ENCODE peak calls at places on chromosomes 2 and 18, in seven cellular contexts. A is effector memory CD4-positive, alpha-beta T cell; Y is uterus; S is cardiac muscle cell; J is neuronal stem cell; V is brain microvascular endothelial cell; B is bronchial epithelial cell. E is an unnamed sample. For H3K27me3 and H3K36me3, the result is how much of the 10 kb centered on the place peaks cover.

GRCh38 chr2:188297983-188298382 is 6.3 kb downstream of the GULP1 start:
- DNase-seq in Y (no peak), B (no peak), S (no peak), V (no peak), A (no peak), J (no peak), E (no peak)

GRCh38 chr2:9258501-9258900 is 51.9 kb downstream of the ASAP2 start:
- DNase-seq in A (no peak), B (no peak), J (no peak), Y (no peak), V (peak), S (no peak), E (no peak)

GRCh38 chr2:208315081-208315788 is 49.2 kb downstream of the PIKFYVE start:
- DNase-seq in Y (peak), A (no peak), V (peak), S (no peak), J (no peak), B (peak), E (no peak)

GRCh38 chr2:190746971-190747761 is 98.3 kb downstream of the NAB1 start:
- DNase-seq in B (no peak), V (peak), J (no peak), Y (no peak), S (peak), A (no peak), E (no peak)

GRCh38 chr2:225468131-225468530 is 68.6 kb downstream of the NYAP2 start:
- DNase-seq in Y (no peak), V (peak), S (no peak), B (no peak), A (no peak), J (no peak), E (no peak)

GRCh38 chr18:4450065-4450676 is 4.9 kb downstream of the DLGAP1 start:
- DNase-seq in Y (no peak), J (no peak), A (no peak), V (no peak), B (no peak), S (no peak), E (no peak)

GRCh38 chr2:236714061-236714460 is 144.4 kb downstream of the ACKR3 start:
- DNase-seq in Y (no peak), B (no peak), A (no peak), S (no peak), V (no peak), J (no peak), E (no peak)

GRCh38 chr2:42025151-42025582 is 22.7 kb upstream of the PKDCC start:
- DNase-seq in A (no peak), S (peak), V (peak), B (no peak), J (no peak), Y (peak), E (no peak)

GRCh38 chr2:189657867-189658266 is 3.4 kb upstream of the ASNSD1 start:
- DNase-seq in S (peak), A (peak), Y (no peak), V (peak), B (no peak), J (no peak), E (peak)

GRCh38 chr2:202035941-202036372 is 2.3 kb downstream of the FZD7 start:
- DNase-seq in Y (peak), A (no peak), V (no peak), J (peak), B (no peak), S (peak), E (no peak)

GRCh38 chr18:36329684-36330434 is 32.3 kb downstream of the FHOD3 start:
- DNase-seq in J (no peak), Y (no peak), V (no peak), B (no peak), A (no peak), S (no peak), E (no peak)

GRCh38 chr18:76451475-76452331 is 43.3 kb downstream of the ZNF516 start:
- DNase-seq in Y (no peak), A (no peak), J (peak), V (no peak), S (no peak), B (no peak), E (no peak)

GRCh38 chr2:164689020-164689419 is 67.7 kb upstream of the GRB14 start:
- DNase-seq in B (no peak), Y (no peak), J (no peak), V (no peak), A (no peak), S (no peak), E (no peak)

GRCh38 chr2:106996136-106996769 is 110.3 kb upstream of the ST6GAL2 start:
- DNase-seq in J (no peak), Y (no peak), S (no peak), V (no peak), B (no peak), A (no peak), E (no peak)

GRCh38 chr2:179274749-179275148 is 10.1 kb upstream of the SESTD1 start:
- DNase-seq in B (no peak), Y (no peak), J (no peak), V (no peak), S (peak), A (no peak), E (no peak)

GRCh38 chr2:214810670-214811069 is 1.2 kb upstream of the BARD1 start:
- DNase-seq in A (no peak), B (peak), Y (peak), V (no peak), S (no peak), J (no peak), E (no peak)

GRCh38 chr2:71860381-71860926 is 287.2 kb downstream of the CYP26B1 start:
- DNase-seq in B (no peak), A (no peak), S (no peak), Y (no peak), V (no peak), J (no peak), E (no peak)
- H3K4me3 ChIP-seq in B (no peak), A (no peak), S (no peak), Y (no peak), V (no peak), J (no peak), E (no peak)

DNA sequence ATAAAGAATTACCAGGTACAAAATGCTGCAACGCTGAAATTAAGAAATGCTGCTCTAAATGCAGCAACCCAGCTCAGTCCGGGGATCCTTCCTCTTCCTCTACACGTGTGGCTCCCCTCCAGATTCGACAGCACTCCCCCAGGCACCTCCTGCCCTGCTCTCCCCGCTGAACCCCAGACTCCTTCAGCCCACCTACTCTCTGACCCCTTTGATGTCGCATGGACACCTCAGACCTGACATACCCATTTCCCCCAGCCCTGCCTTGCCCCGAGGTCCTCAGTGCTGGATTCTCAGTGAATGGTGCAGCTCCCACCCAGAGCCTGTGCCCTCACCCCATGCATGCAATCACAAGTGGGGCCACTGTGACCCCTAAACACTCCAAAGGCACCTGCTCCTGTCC is 4.6 kb upstream of the ADRA2B start:
- DNase-seq in S (no peak), Y (no peak), A (no peak), B (no peak), V (no peak), J (no peak), E (no peak)
- H3K27me3 ChIP-seq in S (under half), Y (under half), A (under half), B (under half), V (under half), J (under half), E (under half)

GRCh38 chr2:113264713-113265403 is 13.9 kb downstream of the PAX8 start:
- DNase-seq in S (no peak), B (no peak), A (no peak), V (no peak), J (no peak), Y (no peak), E (no peak)

GRCh38 chr2:113260930-113261329 is 17.8 kb downstream of the PAX8 start:
- DNase-seq in A (no peak), J (no peak), S (no peak), V (no peak), B (no peak), Y (no peak), E (no peak)

GRCh38 chr2:113258748-113259147 is 20.0 kb downstream of the PAX8 start:
- DNase-seq in V (no peak), J (no peak), B (no peak), Y (no peak), S (no peak), A (no peak), E (no peak)

GRCh38 chr2:113266431-113266830 is 12.3 kb downstream of the PAX8 start:
- DNase-seq in B (no peak), S (no peak), V (no peak), J (no peak), Y (no peak), A (no peak), E (no peak)

DNA sequence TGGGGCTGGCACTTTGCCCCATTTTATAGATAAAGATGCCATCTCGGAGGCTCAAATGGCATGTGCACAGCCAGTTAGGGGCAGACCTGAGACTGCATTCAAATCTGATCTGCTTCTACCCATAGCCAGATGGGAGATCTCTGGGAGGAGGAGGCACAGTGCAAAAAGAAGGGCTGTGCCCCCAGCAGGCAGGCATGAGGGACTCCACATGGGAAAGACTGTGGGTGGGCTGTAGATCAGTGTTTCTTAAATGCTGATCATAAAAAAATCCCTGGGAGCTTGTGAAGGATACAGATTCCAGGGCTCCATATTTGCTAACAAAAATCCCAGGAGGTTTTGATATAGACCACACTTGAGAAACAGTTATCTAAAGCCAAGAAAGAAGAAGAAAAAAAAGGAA is 15.2 kb downstream of the PAX8 start:
- DNase-seq in A (no peak), S (no peak), Y (no peak), V (no peak), B (no peak), J (no peak), E (no peak)
- H3K36me3 ChIP-seq in A (under half), S (under half), Y (under half), V (under half), B (under half), J (under half), E (under half)

DNA sequence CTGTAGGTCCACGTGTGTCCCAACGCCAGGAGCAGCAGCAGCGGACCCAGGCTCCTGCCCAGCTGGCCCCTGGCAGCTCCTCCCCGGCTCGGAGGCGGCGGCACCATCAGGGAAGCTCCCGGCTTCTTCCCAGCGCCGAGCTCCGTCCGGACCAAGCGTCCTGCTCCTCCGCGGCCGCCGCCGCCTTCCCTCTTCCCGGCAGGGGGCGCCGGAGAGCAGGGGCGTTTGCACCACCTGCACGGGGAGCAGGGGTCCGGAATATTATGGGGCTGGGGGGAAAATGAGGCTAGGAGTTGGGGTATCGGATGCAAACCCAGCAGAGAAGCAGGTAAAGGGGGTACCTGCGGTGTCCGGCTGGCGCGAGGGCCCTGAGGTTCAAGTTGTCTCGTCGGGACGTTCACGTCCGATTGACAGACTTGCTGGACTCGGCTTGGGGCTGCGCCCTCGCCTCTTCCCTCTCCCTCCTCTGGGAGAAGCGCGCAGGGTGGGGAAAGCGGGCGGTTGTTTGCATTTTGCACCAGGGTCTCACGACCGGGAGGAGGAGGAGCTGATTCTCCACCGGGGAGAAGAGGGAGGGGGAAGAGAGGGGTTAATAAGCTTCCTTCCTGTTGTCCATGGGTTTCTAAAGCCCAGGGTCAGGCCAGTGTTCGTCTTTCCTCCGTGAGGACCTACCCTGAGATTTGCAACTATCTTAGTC is at the start of gene CCBE1:
- DNase-seq in Y (peak), J (peak), V (peak), S (peak), A (no peak), B (peak), E (no peak)
- H3K4me3 ChIP-seq in Y (peak), J (peak), V (peak), S (peak), A (no peak), B (peak), E (no peak)

GRCh38 chr2:13821255-13821880 is 811.1 kb upstream of the LRATD1 start:
- DNase-seq in A (no peak), B (peak), V (peak), Y (no peak), S (no peak), J (no peak), E (no peak)
- H3K27me3 ChIP-seq in A (under half), B (under half), V (under half), Y (under half), S (under half), J (under half), E (under half)

E was measured in naive thymus-derived CD4-positive, alpha-beta T cell.